ENCODE peak calls at places on chromosomes 11 and 22, in four cellular contexts. A, O, W and G are unnamed samples.

GRCh38 chr11:88305430-88305829 is 32.1 kb downstream of the CTSC start:
- DNase-seq in A (no peak), O (no peak), W (no peak), G (no peak)

GRCh38 chr11:27720277-27720830 is 20.1 kb upstream of the BDNF start:
- DNase-seq in A (no peak), O (no peak), W (no peak), G (no peak)

GRCh38 chr11:84608788-84609309 is 1018.3 kb downstream of the DLG2 start:
- DNase-seq in A (no peak), O (no peak), W (no peak), G (no peak)

GRCh38 chr22:43001271-43002197 is 13.4 kb downstream of the PACSIN2 start:
- DNase-seq in A (no peak), O (no peak), W (no peak), G (no peak)

GRCh38 chr11:115222218-115222862 is 281.9 kb downstream of the CADM1 start:
- DNase-seq in A (no peak), O (no peak), W (no peak), G (peak)

GRCh38 chr11:30239025-30239424 is 8.2 kb downstream of the FSHB start:
- DNase-seq in A (no peak), O (no peak), W (no peak), G (no peak)

GRCh38 chr11:93493252-93493897 is 49.8 kb downstream of the SMCO4 start:
- DNase-seq in A (no peak), O (no peak), W (no peak), G (no peak)

GRCh38 chr22:42651134-42651533 is 1.9 kb upstream of the CYB5R3 start:
- DNase-seq in A (no peak), O (no peak), W (no peak), G (no peak)

GRCh38 chr11:19978668-19979518 is 181.4 kb downstream of the DBX1 start:
- DNase-seq in A (no peak), O (no peak), W (no peak), G (peak)

GRCh38 chr11:134098566-134099184 is 29.8 kb downstream of the JAM3 start:
- DNase-seq in A (no peak), O (no peak), W (no peak), G (no peak)

GRCh38 chr22:24133187-24133965 is 47.9 kb upstream of the SUSD2 start:
- DNase-seq in A (no peak), O (no peak), W (no peak), G (no peak)

GRCh38 chr11:63635762-63636465 is 21.7 kb upstream of the PLAAT3 start:
- DNase-seq in A (peak), O (peak), W (no peak), G (no peak)

GRCh38 chr11:1208361-1209261 is 14.3 kb upstream of the MUC5B start:
- DNase-seq in A (peak), O (no peak), W (peak), G (no peak)

GRCh38 chr11:33956611-33957010 is 64.7 kb upstream of the LMO2 start:
- DNase-seq in A (no peak), O (no peak), W (no peak), G (no peak)

GRCh38 chr11:20963596-20963995 is 294.2 kb downstream of the NELL1 start:
- DNase-seq in A (no peak), O (no peak), W (no peak), G (no peak)

GRCh38 chr11:65903715-65904114 is 3.5 kb upstream of the FOSL1 start:
- DNase-seq in A (no peak), O (no peak), W (no peak), G (no peak)

GRCh38 chr22:19176732-19177131 is 1.8 kb downstream of the SLC25A1 start:
- DNase-seq in A (no peak), O (no peak), W (no peak), G (no peak)

GRCh38 chr22:19175602-19176174 is 2.8 kb downstream of the SLC25A1 start:
- DNase-seq in A (no peak), O (no peak), W (no peak), G (no peak)

GRCh38 chr22:19176175-19176630 is 2.3 kb downstream of the SLC25A1 start:
- DNase-seq in A (no peak), O (no peak), W (no peak), G (no peak)

GRCh38 chr22:19174106-19175025 is 4.2 kb downstream of the SLC25A1 start:
- DNase-seq in A (peak), O (no peak), W (peak), G (peak)

DNA sequence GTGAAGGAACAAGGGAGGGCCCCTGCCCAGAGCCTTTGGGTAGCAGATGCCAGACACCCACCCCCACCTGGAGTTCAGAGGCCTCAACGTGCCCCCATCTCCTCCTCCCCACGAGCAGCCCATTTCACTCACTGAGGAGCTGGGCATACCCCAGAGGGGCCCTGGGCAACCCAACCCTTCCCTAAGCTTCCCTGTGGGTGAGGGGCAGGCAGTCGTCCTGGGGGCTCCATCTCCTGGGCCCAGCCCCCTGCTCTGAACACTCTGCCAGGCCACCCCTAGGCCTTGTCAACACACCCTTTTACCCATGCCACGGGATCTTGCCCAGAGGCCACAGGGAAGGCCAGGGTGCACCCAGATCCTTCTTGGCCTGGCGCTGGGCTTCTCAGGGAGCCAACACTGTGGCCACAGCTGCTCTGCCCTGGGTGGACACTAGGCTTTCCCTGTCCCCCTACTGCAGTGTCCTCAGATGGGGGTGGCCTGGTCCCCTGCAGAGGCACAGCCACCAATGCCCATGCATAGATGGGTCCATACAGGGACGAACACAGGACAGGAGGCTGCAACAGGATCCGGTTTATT is 3.4 kb downstream of the SLC25A1 start:
- DNase-seq in A (no peak), O (no peak), W (no peak), G (no peak)
- H3K4me3 ChIP-seq in A (no peak), O (no peak), W (no peak), G (no peak)

DNA sequence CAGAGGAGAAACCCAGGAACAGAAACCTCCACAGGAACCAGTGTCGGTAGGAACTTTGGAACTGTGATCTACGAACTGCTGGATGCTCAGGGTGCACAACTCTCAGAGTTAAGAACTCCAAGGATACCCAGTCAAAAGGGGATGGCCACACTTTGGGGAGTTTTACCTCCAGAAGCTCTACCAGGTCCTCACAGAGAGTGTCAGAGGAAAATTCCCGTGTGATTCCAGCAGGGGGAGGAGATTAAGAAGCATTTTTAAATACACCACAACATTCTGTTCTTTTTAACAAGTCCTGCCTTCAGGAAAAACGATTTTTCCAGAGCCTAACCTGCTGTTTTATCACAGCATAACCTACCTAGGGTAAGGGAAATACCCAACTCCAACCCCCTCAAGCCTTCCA is 104.0 kb downstream of the SOX6 start:
- DNase-seq in A (no peak), O (no peak), W (no peak), G (no peak)
- TF ChIP-seq CTCF in A (no peak), O (no peak), W (peak), G (peak)

GRCh38 chr11:47269829-47270305 is at the start of gene MADD:
- DNase-seq in A (peak), O (peak), W (peak), G (no peak)
- H3K4me3 ChIP-seq in A (peak), O (peak), W (peak), G (peak)

GRCh38 chr11:36583667-36584066 is 10.6 kb upstream of the IFTAP start:
- DNase-seq in A (no peak), O (no peak), W (no peak), G (no peak)
- TF ChIP-seq CTCF in A (no peak), O (no peak), W (no peak), G (no peak)

GRCh38 chr11:120867988-120868387 is 155.9 kb upstream of the TBCEL start:
- DNase-seq in A (no peak), O (no peak), W (no peak), G (no peak)

GRCh38 chr11:120869516-120870011 is 154.3 kb upstream of the TBCEL start:
- DNase-seq in A (no peak), O (no peak), W (no peak), G (no peak)

GRCh38 chr11:120869097-120869496 is 154.8 kb upstream of the TBCEL start:
- DNase-seq in A (no peak), O (no peak), W (no peak), G (no peak)

GRCh38 chr11:120873966-120874365 is 149.9 kb upstream of the TBCEL start:
- DNase-seq in A (no peak), O (no peak), W (no peak), G (no peak)

GRCh38 chr11:120871924-120872323 is 152.0 kb upstream of the TBCEL start:
- DNase-seq in A (no peak), O (no peak), W (no peak), G (no peak)
- H3K4me3 ChIP-seq in A (no peak), O (no peak), W (no peak), G (no peak)

DNA sequence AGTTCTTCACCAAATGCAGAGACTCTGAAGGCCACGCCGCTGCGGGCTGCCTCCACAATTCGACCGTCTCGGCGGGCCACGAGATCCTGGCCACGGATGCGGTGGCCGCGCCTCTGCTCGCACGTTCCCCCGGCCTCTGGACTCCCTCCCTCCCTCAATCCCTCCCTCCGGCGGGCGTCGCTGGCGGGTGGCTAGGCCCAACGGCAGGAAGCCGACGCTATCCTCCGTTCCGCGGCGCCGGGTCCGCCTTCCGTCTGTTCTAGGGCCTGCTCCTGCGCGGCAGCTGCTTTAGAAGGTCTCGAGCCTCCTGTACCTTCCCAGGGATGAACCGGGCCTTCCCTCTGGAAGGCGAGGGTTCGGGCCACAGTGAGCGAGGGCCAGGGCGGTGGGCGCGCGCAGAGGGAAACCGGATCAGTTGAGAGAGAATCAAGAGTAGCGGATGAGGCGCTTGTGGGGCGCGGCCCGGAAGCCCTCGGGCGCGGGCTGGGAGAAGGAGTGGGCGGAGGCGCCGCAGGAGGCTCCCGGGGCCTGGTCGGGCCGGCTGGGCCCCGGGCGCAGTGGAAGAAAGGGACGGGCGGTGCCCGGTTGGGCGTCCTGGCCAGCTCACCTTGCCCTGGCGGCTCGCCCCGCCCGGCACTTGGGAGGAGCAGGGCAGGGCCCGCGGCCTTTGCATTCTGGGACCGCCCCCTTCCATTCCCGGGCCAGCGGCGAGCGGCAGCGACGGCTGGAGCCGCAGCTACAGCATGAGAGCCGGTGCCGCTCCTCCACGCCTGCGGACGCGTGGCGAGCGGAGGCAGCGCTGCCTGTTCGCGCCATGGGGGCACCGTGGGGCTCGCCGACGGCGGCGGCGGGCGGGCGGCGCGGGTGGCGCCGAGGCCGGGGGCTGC is at the start of gene FUT4:
- DNase-seq in A (peak), O (peak), W (peak), G (no peak)
- TF ChIP-seq CTCF in A (no peak), O (no peak), W (no peak), G (peak)

DNA sequence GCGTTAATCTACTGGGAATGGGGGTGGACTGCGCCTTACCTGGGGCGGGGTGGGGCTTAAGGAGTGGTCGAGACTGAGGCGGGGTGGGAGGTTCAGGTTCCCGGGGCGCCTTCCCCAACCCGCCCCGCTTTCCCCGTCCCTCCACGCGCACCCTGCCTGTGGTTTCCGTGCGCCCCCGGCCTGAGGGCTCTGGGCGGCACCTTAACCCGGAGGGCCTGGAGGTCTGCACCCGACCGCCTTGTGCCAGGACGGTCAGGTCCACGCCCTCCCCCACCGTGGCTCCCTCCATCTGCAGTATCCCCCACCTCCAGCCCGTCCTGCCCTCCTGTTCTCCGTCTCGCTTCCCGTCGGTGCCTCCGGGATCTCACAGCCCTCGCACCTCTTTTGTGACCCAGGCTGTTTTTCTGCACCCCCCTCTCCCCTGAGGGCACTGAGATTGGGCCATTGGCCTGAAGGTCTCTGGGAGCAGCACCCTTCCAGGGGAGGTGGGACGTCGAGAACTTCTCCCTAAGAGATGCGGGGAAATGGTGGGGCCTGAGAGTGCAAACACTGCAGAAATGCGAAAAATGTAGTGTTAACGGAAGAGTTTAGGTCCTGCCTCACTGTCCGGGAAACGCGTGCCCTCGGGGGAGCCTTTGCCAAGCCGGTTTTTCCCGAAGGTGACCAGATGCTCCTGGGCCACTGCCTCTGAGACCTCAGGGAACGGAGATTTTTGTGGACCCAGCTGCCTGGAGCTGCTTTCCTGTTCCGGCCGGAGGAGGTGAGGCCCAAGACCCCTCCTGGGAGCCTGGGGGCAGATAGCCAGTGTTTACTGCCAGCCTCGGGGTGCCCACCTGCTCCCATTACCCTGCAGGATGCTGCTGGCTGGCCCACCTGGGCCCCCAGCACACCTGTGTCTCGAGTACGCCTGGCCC is 1.2 kb upstream of the ASCL2 start:
- DNase-seq in A (no peak), O (no peak), W (peak), G (no peak)
- H3K4me3 ChIP-seq in A (no peak), O (no peak), W (no peak), G (no peak)

GRCh38 chr11:120499088-120499487 is 12.5 kb upstream of the GRIK4 start:
- DNase-seq in A (no peak), O (no peak), W (no peak), G (no peak)
- TF ChIP-seq CTCF in A (no peak), O (no peak), W (no peak), G (no peak)